ENCODE peak calls at places on chromosomes 11 and 22, in eight cellular contexts. B is heart left ventricle, U is lower lobe of right lung, A is AG04450, S is left ventricle myocardium inferior, N is stomach, W is neuronal stem cell, L is pancreas. R is an unnamed sample. For H3K27me3, the result is how much of the 10 kb centered on the place peaks cover.

GRCh38 chr11:109956124-109956793 is 136.9 kb upstream of the ZC3H12C start:
- DNase-seq in B (no peak), U (no peak), A (no peak), S (no peak), N (no peak), W (no peak), L (no peak), R (no peak)

GRCh38 chr22:36331912-36332622 is 55.7 kb downstream of the MYH9 start:
- DNase-seq in B (peak), U (peak), A (no peak), S (peak), N (peak), W (no peak), L (peak), R (peak)

GRCh38 chr22:50585238-50585637 is 2.6 kb upstream of the CHKB start:
- DNase-seq in B (no peak), U (no peak), A (no peak), S (no peak), N (no peak), W (no peak), L (peak), R (no peak)

GRCh38 chr22:42837556-42837955 is 19.5 kb downstream of the ARFGAP3 start:
- DNase-seq in B (no peak), U (no peak), A (no peak), S (no peak), N (no peak), W (no peak), L (no peak), R (no peak)

GRCh38 chr11:75583710-75584658 is 21.9 kb downstream of the SERPINH1 start:
- DNase-seq in B (peak), U (peak), A (no peak), S (peak), N (peak), W (peak), L (peak), R (peak)

GRCh38 chr11:16844268-16844667 is 105.8 kb downstream of the C11orf58 start:
- DNase-seq in B (no peak), U (no peak), A (no peak), S (no peak), N (no peak), W (no peak), L (no peak), R (no peak)

GRCh38 chr11:125433454-125434121 is 62.5 kb downstream of the FEZ1 start:
- DNase-seq in B (no peak), U (no peak), A (no peak), S (peak), N (peak), W (peak), L (no peak), R (peak)

GRCh38 chr22:37690901-37691504 is 4.9 kb downstream of the NOL12 start:
- DNase-seq in B (no peak), U (no peak), A (no peak), S (no peak), N (no peak), W (no peak), L (no peak), R (no peak)

GRCh38 chr11:75259711-75260110 is 19.1 kb downstream of the TPBGL start:
- DNase-seq in B (no peak), U (no peak), A (no peak), S (no peak), N (no peak), W (no peak), L (no peak), R (no peak)

GRCh38 chr11:2488004-2488403 is 43.2 kb downstream of the KCNQ1 start:
- DNase-seq in B (no peak), U (no peak), A (no peak), S (no peak), N (no peak), W (no peak), L (no peak), R (no peak)

GRCh38 chr11:22169833-22170232 is 23.1 kb upstream of the ANO5 start:
- DNase-seq in B (no peak), U (no peak), A (no peak), S (no peak), N (no peak), W (no peak), L (no peak), R (no peak)

GRCh38 chr22:39317084-39317755 is 2.2 kb downstream of the RPL3 start:
- DNase-seq in B (no peak), U (peak), A (no peak), S (no peak), N (no peak), W (no peak), L (no peak), R (no peak)

GRCh38 chr11:71484248-71485062 is 31.5 kb downstream of the NADSYN1 start:
- DNase-seq in B (no peak), U (no peak), A (no peak), S (no peak), N (no peak), W (no peak), L (no peak), R (no peak)

GRCh38 chr22:30572210-30572609 is 2.3 kb downstream of the GAL3ST1 start:
- DNase-seq in B (no peak), U (no peak), A (no peak), S (no peak), N (no peak), W (no peak), L (no peak), R (no peak)

GRCh38 chr22:45867118-45867905 is 109.7 kb downstream of the WNT7B start:
- DNase-seq in B (no peak), U (peak), A (no peak), S (no peak), N (peak), W (no peak), L (peak), R (peak)

GRCh38 chr11:23123766-23124165 is 263.5 kb upstream of the CCDC179 start:
- DNase-seq in B (no peak), U (no peak), A (no peak), S (no peak), N (no peak), W (no peak), L (no peak), R (peak)

GRCh38 chr22:45246060-45246985 is 5.6 kb upstream of the KIAA0930 start:
- DNase-seq in B (no peak), U (no peak), A (peak), S (no peak), N (peak), W (no peak), L (no peak), R (peak)

GRCh38 chr11:71386232-71386631 is 62.0 kb downstream of the DHCR7 start:
- DNase-seq in B (no peak), U (no peak), A (no peak), S (no peak), N (no peak), W (no peak), L (no peak), R (no peak)

GRCh38 chr11:99865951-99866350 is 821.1 kb upstream of the ARHGAP42 start:
- DNase-seq in B (no peak), U (no peak), A (no peak), S (no peak), N (no peak), W (no peak), L (no peak), R (no peak)

GRCh38 chr11:128886401-128887119 is 4.6 kb upstream of the KCNJ5 start:
- DNase-seq in B (no peak), U (no peak), A (no peak), S (no peak), N (peak), W (no peak), L (no peak), R (peak)

GRCh38 chr11:44016129-44016528 is 31.7 kb upstream of the ACCSL start:
- DNase-seq in B (peak), U (no peak), A (no peak), S (peak), N (peak), W (no peak), L (no peak), R (peak)

GRCh38 chr11:67608486-67608885 is 1.8 kb downstream of the NDUFV1 start:
- DNase-seq in B (no peak), U (no peak), A (no peak), S (no peak), N (no peak), W (no peak), L (no peak), R (no peak)

GRCh38 chr11:26048271-26048670 is 283.7 kb upstream of the ANO3 start:
- DNase-seq in B (no peak), U (no peak), A (no peak), S (no peak), N (no peak), W (no peak), L (no peak), R (no peak)

GRCh38 chr11:406796-407650 is 7.8 kb downstream of the SIGIRR start:
- DNase-seq in B (peak), U (peak), A (peak), S (peak), N (peak), W (peak), L (no peak), R (peak)

GRCh38 chr22:50030315-50031188 is 18.0 kb upstream of the IL17REL start:
- DNase-seq in B (peak), U (peak), A (peak), S (peak), N (peak), W (peak), L (peak), R (peak)

GRCh38 chr11:33437529-33437928 is 180.3 kb downstream of the HIPK3 start:
- DNase-seq in B (no peak), U (no peak), A (no peak), S (no peak), N (no peak), W (no peak), L (no peak), R (no peak)

GRCh38 chr11:79198203-79198897 is 242.5 kb downstream of the TENM4 start:
- DNase-seq in B (no peak), U (no peak), A (no peak), S (no peak), N (no peak), W (no peak), L (no peak), R (peak)

GRCh38 chr11:116217441-116217840 is 555.3 kb downstream of the BUD13 start:
- DNase-seq in B (no peak), U (no peak), A (no peak), S (no peak), N (no peak), W (no peak), L (no peak), R (no peak)

GRCh38 chr11:58574851-58575250 is 805 bp downstream of the LPXN start:
- DNase-seq in B (no peak), U (no peak), A (no peak), S (no peak), N (no peak), W (no peak), L (no peak), R (no peak)

GRCh38 chr11:120339394-120339890 is 3.2 kb downstream of the ARHGEF12 start:
- DNase-seq in B (peak), U (no peak), A (no peak), S (no peak), N (peak), W (no peak), L (no peak), R (peak)

GRCh38 chr11:19013181-19013857 is 47.2 kb downstream of the MRGPRX2 start:
- DNase-seq in B (no peak), U (no peak), A (no peak), S (no peak), N (no peak), W (no peak), L (no peak), R (no peak)

GRCh38 chr22:41217553-41218157 is 12.5 kb downstream of the L3MBTL2 start:
- DNase-seq in B (peak), U (peak), A (peak), S (peak), N (peak), W (no peak), L (no peak), R (peak)

GRCh38 chr11:47271961-47272661 is 2.2 kb downstream of the MADD start:
- DNase-seq in B (no peak), U (no peak), A (no peak), S (peak), N (peak), W (no peak), L (no peak), R (peak)

GRCh38 chr22:24187731-24188644 is 6.7 kb downstream of the SUSD2 start:
- DNase-seq in B (peak), U (no peak), A (no peak), S (peak), N (no peak), W (no peak), L (peak), R (no peak)

GRCh38 chr22:33461698-33462434 is 403.7 kb upstream of the SYN3 start:
- DNase-seq in B (no peak), U (no peak), A (no peak), S (no peak), N (no peak), W (no peak), L (no peak), R (no peak)

GRCh38 chr11:31477528-31478255 is 31.7 kb downstream of the IMMP1L start:
- DNase-seq in B (no peak), U (no peak), A (no peak), S (no peak), N (no peak), W (no peak), L (no peak), R (no peak)

GRCh38 chr11:122656631-122657101 is 1.1 kb downstream of the UBASH3B start:
- DNase-seq in B (peak), U (peak), A (no peak), S (peak), N (peak), W (peak), L (peak), R (no peak)

GRCh38 chr22:32828150-32828549 is 26.6 kb downstream of the TIMP3 start:
- DNase-seq in B (no peak), U (no peak), A (no peak), S (no peak), N (no peak), W (no peak), L (no peak), R (peak)

GRCh38 chr11:83639995-83640758 is 354.0 kb upstream of the CCDC90B start:
- DNase-seq in B (no peak), U (no peak), A (no peak), S (no peak), N (no peak), W (no peak), L (no peak), R (no peak)

GRCh38 chr11:10902756-10903155 is 44.9 kb upstream of the ZBED5 start:
- DNase-seq in B (no peak), U (no peak), A (no peak), S (no peak), N (no peak), W (no peak), L (no peak), R (no peak)

GRCh38 chr11:10899542-10899830 is 41.6 kb upstream of the ZBED5 start:
- DNase-seq in B (peak), U (peak), A (no peak), S (peak), N (no peak), W (no peak), L (no peak), R (no peak)

GRCh38 chr11:10902301-10902700 is 44.4 kb upstream of the ZBED5 start:
- DNase-seq in B (no peak), U (no peak), A (no peak), S (no peak), N (no peak), W (no peak), L (no peak), R (peak)

GRCh38 chr11:10898763-10899541 is 41.1 kb upstream of the ZBED5 start:
- DNase-seq in B (no peak), U (peak), A (no peak), S (no peak), N (no peak), W (no peak), L (no peak), R (peak)

DNA sequence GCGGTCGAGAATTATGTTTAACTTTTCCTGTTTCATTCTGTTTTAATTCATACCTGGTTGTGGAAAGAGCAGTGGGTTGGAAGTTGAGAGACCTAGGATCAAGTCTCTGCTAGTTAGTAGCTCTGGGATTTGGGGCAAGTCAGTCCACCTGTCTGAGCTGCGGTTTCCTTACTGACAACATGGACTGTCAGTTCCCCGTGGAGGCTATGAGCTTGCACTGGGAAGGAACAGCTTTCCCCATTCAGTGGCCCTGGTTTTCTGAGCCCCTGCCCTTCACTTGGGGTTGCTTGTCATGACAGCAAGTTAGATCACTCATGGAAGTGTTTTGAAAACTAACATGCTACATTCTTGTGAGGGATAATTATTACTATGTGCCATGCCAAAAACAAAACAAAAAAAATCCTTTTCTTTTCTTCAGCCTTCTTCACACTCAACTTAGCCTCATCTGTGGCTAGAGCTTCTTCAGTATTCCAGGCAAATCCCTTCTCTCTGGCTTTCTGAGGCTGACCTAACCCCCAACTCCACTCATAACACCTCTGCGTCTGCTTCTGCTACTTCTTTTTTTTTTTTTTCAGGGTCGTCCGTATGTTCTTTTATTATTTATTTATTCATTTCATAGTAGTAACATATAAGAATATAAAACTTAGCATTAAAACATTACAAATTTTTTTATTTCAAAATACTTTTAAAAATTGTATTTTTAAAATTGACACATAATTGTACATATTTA is 43.0 kb upstream of the ZBED5 start:
- DNase-seq in B (no peak), U (no peak), A (no peak), S (no peak), N (no peak), W (no peak), L (no peak), R (peak)
- H3K4me3 ChIP-seq in B (no peak), U (no peak), A (peak), S (no peak), N (no peak), W (no peak), L (no peak), R (no peak)

DNA sequence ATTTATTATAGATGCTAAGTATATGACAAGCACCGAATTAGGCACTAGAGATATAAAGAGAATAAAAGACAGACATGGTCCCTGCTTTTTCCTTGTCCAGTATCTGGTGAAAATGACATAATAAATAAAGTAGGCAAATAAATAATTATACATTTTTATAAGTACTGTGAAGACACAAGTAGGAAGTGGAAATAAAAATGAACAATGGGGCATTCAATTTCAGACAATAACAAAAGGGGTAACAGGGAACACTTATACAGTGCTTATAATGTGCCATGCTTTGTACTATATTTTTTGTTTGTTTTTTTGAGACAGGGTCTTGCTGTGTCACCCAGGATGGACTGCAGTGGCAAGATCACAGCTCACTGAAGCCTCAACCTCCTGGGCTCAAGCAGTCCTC is 4.3 kb downstream of the KBTBD3 start:
- DNase-seq in B (no peak), U (no peak), A (no peak), S (no peak), N (no peak), W (no peak), L (no peak), R (no peak)
- H3K27me3 ChIP-seq in B (under half), U (under half), A (under half), S (under half), N (under half), W (under half), L (under half), R (under half)

DNA sequence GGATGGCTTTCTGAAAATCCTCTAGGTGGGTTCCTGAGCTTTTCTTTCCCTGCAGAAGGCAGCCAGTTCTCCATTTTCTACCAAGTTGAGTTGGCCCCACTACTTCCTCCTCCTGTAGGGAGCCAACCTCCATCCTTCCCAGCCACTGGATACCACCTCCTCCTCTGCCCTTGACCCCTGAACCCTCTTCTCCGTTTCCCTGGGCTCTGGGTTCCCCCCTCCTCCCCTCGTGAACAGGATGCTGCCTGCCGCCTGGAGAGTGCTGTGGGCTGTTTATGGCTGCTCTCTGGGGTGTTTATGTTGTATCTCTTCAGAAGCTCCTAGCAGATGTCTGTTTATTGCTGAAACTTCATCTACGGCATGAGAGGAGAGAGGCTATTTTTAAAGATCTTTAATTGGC is 8.6 kb downstream of the MICAL2 start:
- DNase-seq in B (no peak), U (no peak), A (no peak), S (no peak), N (no peak), W (no peak), L (no peak), R (no peak)
- H3K27ac ChIP-seq in B (peak), U (no peak), A (peak), S (peak), N (peak), W (no peak), L (no peak), R (peak)

GRCh38 chr11:6682591-6682935 is 577 bp downstream of the MRPL17 start:
- DNase-seq in B (no peak), U (no peak), A (no peak), S (no peak), N (no peak), W (no peak), L (no peak), R (no peak)

GRCh38 chr11:6686006-6686405 is 2.9 kb upstream of the MRPL17 start:
- DNase-seq in B (no peak), U (no peak), A (no peak), S (no peak), N (no peak), W (no peak), L (no peak), R (no peak)

GRCh38 chr11:6681505-6681904 is 1.6 kb downstream of the MRPL17 start:
- DNase-seq in B (no peak), U (no peak), A (no peak), S (no peak), N (no peak), W (no peak), L (no peak), R (no peak)

GRCh38 chr11:6682936-6683861 is at the start of gene MRPL17:
- DNase-seq in B (peak), U (peak), A (peak), S (peak), N (peak), W (peak), L (peak), R (peak)

GRCh38 chr11:6681949-6682348 is 1.2 kb downstream of the MRPL17 start:
- DNase-seq in B (no peak), U (no peak), A (no peak), S (no peak), N (no peak), W (no peak), L (no peak), R (peak)
- H3K4me3 ChIP-seq in B (no peak), U (peak), A (peak), S (peak), N (peak), W (peak), L (peak), R (peak)

GRCh38 chr11:64220798-64221197 is 5.2 kb downstream of the TRPT1 start:
- DNase-seq in B (no peak), U (no peak), A (no peak), S (no peak), N (no peak), W (no peak), L (peak), R (no peak)

GRCh38 chr11:64222651-64223000 is 3.4 kb downstream of the TRPT1 start:
- DNase-seq in B (no peak), U (no peak), A (no peak), S (no peak), N (no peak), W (no peak), L (no peak), R (no peak)

GRCh38 chr11:64224891-64225607 is 937 bp downstream of the TRPT1 start:
- DNase-seq in B (peak), U (no peak), A (no peak), S (no peak), N (no peak), W (no peak), L (peak), R (no peak)

GRCh38 chr11:64224151-64224890 is 1.7 kb downstream of the TRPT1 start:
- DNase-seq in B (no peak), U (no peak), A (no peak), S (no peak), N (no peak), W (no peak), L (peak), R (no peak)

GRCh38 chr11:64223001-64223651 is 2.9 kb downstream of the TRPT1 start:
- DNase-seq in B (no peak), U (no peak), A (no peak), S (no peak), N (no peak), W (no peak), L (peak), R (no peak)
- H3K27me3 ChIP-seq in B (under half), U (under half), A (under half), S (under half), N (under half), W (under half), L (under half), R (under half)